ENCODE peak calls at places on chromosome 15, in four cellular contexts. D is upper lobe of right lung, C is gastrocnemius medialis, T is AG09309. R is an unnamed sample.
A peak's percentile ranks its signal among the peaks of the same experiment; 100 is the strongest.

GRCh38 chr15:65952425-65953053 is 83.2 kb downstream of the RAB11A start:
- DNase-seq in D (no peak), C (no peak), T (peak; percentile 7), R (no peak)

GRCh38 chr15:58065011-58065444 is 483 bp downstream of the ALDH1A2 start:
- DNase-seq in C (no peak), T (no peak), D (peak; percentile 64), R (no peak)

GRCh38 chr15:63198752-63199250 is 9.4 kb downstream of the RAB8B start:
- DNase-seq in T (no peak), D (no peak), C (no peak), R (no peak)

GRCh38 chr15:101318147-101318809 is 23.2 kb upstream of the SNRPA1 start:
- DNase-seq in C (no peak), T (no peak), D (no peak), R (no peak)

GRCh38 chr15:82540055-82540983 is at the start of gene RPS17:
- DNase-seq in D (peak; percentile 98), T (peak; percentile 78), C (peak; percentile 89), R (peak; percentile 42)

GRCh38 chr15:31271706-31272557 is 54.7 kb upstream of the KLF13 start:
- DNase-seq in T (no peak), D (no peak), C (no peak), R (no peak)

GRCh38 chr15:22831473-22831872 is 7.0 kb upstream of the NIPA2 start:
- DNase-seq in T (no peak), D (no peak), C (no peak), R (no peak)

GRCh38 chr15:85854345-85855097 is 59.8 kb upstream of the KLHL25 start:
- DNase-seq in D (no peak), C (no peak), T (peak; percentile 24), R (no peak)

GRCh38 chr15:75460646-75461045 is 9.2 kb upstream of the SIN3A start:
- DNase-seq in T (no peak), D (no peak), C (no peak), R (no peak)

GRCh38 chr15:78638658-78639314 is 2.2 kb downstream of the CHRNB4 start:
- DNase-seq in T (no peak), D (peak; percentile 51), C (no peak), R (no peak)

GRCh38 chr15:32861741-32862140 is 143.9 kb downstream of the GREM1 start:
- DNase-seq in D (peak; percentile 71), C (no peak), T (peak; percentile 82), R (no peak)

GRCh38 chr15:97502038-97502437 is 458.5 kb upstream of the ARRDC4 start:
- DNase-seq in D (no peak), C (no peak), T (no peak), R (no peak)

GRCh38 chr15:25900901-25901300 is 37.8 kb upstream of the ATP10A start:
- DNase-seq in T (no peak), C (peak; percentile 48), D (no peak), R (peak; percentile 89)

GRCh38 chr15:94671845-94672524 is 440.6 kb downstream of the MCTP2 start:
- DNase-seq in T (no peak), D (no peak), C (no peak), R (no peak)

GRCh38 chr15:67165653-67166260 is 88.7 kb downstream of the AAGAB start:
- DNase-seq in T (no peak), C (no peak), D (no peak), R (no peak)

GRCh38 chr15:33111051-33111451 is 83.5 kb downstream of the FMN1 start:
- DNase-seq in D (no peak), T (no peak), C (no peak), R (no peak)

GRCh38 chr15:94252906-94253305 is 21.5 kb downstream of the MCTP2 start:
- DNase-seq in T (no peak), D (no peak), C (no peak), R (no peak)

GRCh38 chr15:77107068-77107467 is 36.2 kb upstream of the TSPAN3 start:
- DNase-seq in T (no peak), C (no peak), D (no peak), R (no peak)

GRCh38 chr15:40942337-40942854 is 10.9 kb upstream of the CHAC1 start:
- DNase-seq in D (no peak), C (no peak), T (no peak), R (no peak)

GRCh38 chr15:88657326-88658069 is 18.7 kb downstream of the ISG20 start:
- DNase-seq in D (no peak), C (no peak), T (no peak), R (no peak)

GRCh38 chr15:58522865-58523264 is 91.1 kb downstream of the LIPC start:
- DNase-seq in C (no peak), D (no peak), T (no peak), R (no peak)

DNA sequence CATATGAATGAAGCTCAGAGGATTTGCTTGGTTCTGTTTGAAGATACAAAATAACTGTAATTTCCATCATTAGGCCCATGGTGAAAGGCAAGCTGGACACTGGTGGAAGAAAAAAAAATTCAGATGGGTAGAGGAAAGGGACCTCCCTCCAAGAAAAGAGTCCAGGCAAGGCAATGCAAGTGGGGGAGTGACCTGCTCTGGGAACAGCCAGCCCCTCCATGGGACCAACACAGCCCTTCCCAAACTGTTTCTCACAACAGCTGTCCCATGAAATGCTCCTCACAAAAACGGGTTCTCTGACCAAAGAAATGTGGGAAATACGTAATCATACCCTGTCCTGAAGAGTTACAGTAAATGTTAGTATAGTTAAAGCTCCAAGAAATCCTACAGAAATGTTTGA is 4.4 kb upstream of the AP3S2 start:
- DNase-seq in D (no peak), C (no peak), T (no peak), R (no peak)
- TF ChIP-seq CTCF in D (no peak), C (no peak), T (no peak), R (no peak)

DNA sequence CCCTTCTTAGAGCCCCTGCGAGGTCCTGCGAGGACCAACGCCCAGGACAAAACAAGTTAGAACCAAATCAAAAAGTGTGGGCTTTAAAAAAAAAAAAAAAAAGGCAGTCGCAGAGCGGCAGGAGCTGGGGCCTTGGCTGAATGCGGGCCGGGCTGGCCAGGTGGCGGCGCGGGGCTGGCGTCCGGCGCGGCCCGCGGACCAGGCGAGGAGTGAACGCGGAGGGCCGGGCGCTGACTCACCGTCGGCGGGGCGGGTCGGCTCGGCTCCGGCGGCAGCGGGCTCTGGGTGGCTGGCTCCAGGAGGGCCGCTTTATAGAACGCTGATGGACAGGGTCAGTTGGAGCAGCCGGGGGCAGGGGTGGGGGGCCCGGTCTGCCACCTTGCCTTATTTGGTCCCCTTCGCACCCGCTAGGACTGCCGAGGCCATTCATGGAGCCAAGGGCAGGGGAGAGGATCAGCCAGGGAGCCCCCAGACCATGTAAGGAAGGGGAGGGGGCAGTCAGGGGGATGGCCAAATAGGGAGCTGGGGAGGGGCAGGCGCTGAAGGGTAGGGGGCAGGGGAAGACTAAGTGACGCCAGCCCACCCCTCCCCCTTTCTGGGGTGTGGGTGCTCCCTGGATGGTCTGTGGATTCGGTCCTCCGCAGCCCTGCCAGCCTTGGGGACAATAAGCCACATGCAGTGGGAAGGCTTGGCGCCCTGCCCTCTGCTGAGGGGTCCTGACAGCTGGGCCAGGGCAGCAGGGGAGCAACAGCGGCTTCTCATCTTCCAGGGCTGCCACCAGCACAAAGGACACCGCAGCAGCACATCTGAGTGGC is at the start of gene ACTC1:
- DNase-seq in D (peak; percentile 69), C (peak; percentile 16), T (no peak), R (no peak)
- H3K4me3 ChIP-seq in D (no peak within 1 kb of the TSS), C (peak within 1 kb of the TSS; percentile 49), T (peak within 1 kb of the TSS; percentile 37), R (no peak within 1 kb of the TSS)

GRCh38 chr15:70974004-70974832 is 81.6 kb downstream of the LRRC49 start:
- DNase-seq in C (no peak), T (peak; percentile 49), D (no peak), R (peak; percentile 7)
- TF ChIP-seq CTCF in C (no peak), T (peak; percentile 39), D (peak; percentile 30), R (peak; percentile 55)

GRCh38 chr15:95845862-95846515 is 484.5 kb upstream of the NR2F2 start:
- DNase-seq in C (no peak), T (no peak), D (no peak), R (no peak)
- H3K4me3 ChIP-seq in C (no peak overlapping the region), T (no peak overlapping the region), D (no peak overlapping the region), R (no peak overlapping the region)

R was measured in epithelial cell of proximal tubule.